ENCODE peak calls at places on chromosome 17, in five cellular contexts. One of them, this sample, is unnamed.

GRCh38 chr17:58319181-58320162 is 9.1 kb downstream of the TSPOAP1 start:
- DNase-seq in pancreas: no peak
- DNase-seq in fibroblast of lung: no peak
- DNase-seq in aorta: peak; percentile 51
- DNase-seq in HCT116: no peak
- DNase-seq in this sample: no peak

GRCh38 chr17:4199818-4200402 is 56.9 kb downstream of the CYB5D2 start:
- DNase-seq in pancreas: no peak
- DNase-seq in fibroblast of lung: peak; percentile 51
- DNase-seq in aorta: no peak
- DNase-seq in HCT116: peak; percentile 18
- DNase-seq in this sample: no peak

GRCh38 chr17:79930077-79930785 is 91.0 kb upstream of the CBX4 start:
- DNase-seq in pancreas: no peak
- DNase-seq in fibroblast of lung: no peak
- DNase-seq in aorta: no peak
- DNase-seq in HCT116: no peak
- DNase-seq in this sample: no peak

GRCh38 chr17:65043802-65044201 is 12.7 kb downstream of the GNA13 start:
- DNase-seq in pancreas: no peak
- DNase-seq in fibroblast of lung: no peak
- DNase-seq in aorta: no peak
- DNase-seq in HCT116: no peak
- DNase-seq in this sample: no peak

GRCh38 chr17:35875439-35876139 is 4.6 kb downstream of the CCL5 start:
- DNase-seq in pancreas: no peak
- DNase-seq in fibroblast of lung: no peak
- DNase-seq in aorta: no peak
- DNase-seq in HCT116: no peak
- DNase-seq in this sample: no peak

GRCh38 chr17:59853168-59853918 is 39.4 kb downstream of the TUBD1 start:
- DNase-seq in pancreas: peak; percentile 83
- DNase-seq in fibroblast of lung: peak; percentile 98
- DNase-seq in aorta: peak; percentile 72
- DNase-seq in HCT116: no peak
- DNase-seq in this sample: peak; percentile 80

GRCh38 chr17:42827472-42827871 is 3.4 kb upstream of the BECN1 start:
- DNase-seq in pancreas: no peak
- DNase-seq in fibroblast of lung: no peak
- DNase-seq in aorta: no peak
- DNase-seq in HCT116: no peak
- DNase-seq in this sample: no peak

GRCh38 chr17:78693346-78694083 is 88.6 kb downstream of the CYTH1 start:
- DNase-seq in pancreas: no peak
- DNase-seq in fibroblast of lung: no peak
- DNase-seq in aorta: no peak
- DNase-seq in HCT116: no peak
- DNase-seq in this sample: no peak

GRCh38 chr17:36793976-36794375 is 143.3 kb upstream of the LHX1 start:
- DNase-seq in pancreas: no peak
- DNase-seq in fibroblast of lung: no peak
- DNase-seq in aorta: no peak
- DNase-seq in HCT116: no peak
- DNase-seq in this sample: no peak

GRCh38 chr17:66715745-66716156 is 119.2 kb upstream of the CACNG5 start:
- DNase-seq in pancreas: no peak
- DNase-seq in fibroblast of lung: peak; percentile 73
- DNase-seq in aorta: no peak
- DNase-seq in HCT116: peak; percentile 64
- DNase-seq in this sample: peak; percentile 46

GRCh38 chr17:63523256-63523869 is at the start of gene KCNH6:
- DNase-seq in pancreas: no peak
- DNase-seq in fibroblast of lung: no peak
- DNase-seq in aorta: no peak
- DNase-seq in HCT116: no peak
- DNase-seq in this sample: no peak

GRCh38 chr17:19724501-19725420 is 8.4 kb upstream of the SLC47A2 start:
- DNase-seq in pancreas: peak; percentile 47
- DNase-seq in fibroblast of lung: no peak
- DNase-seq in aorta: peak; percentile 89
- DNase-seq in HCT116: no peak
- DNase-seq in this sample: peak; percentile 76

GRCh38 chr17:79020631-79021301 is 3.2 kb upstream of the C1QTNF1 start:
- DNase-seq in pancreas: no peak
- DNase-seq in fibroblast of lung: no peak
- DNase-seq in aorta: peak; percentile 8
- DNase-seq in HCT116: no peak
- DNase-seq in this sample: no peak

GRCh38 chr17:40498281-40499084 is 2.9 kb downstream of the TNS4 start:
- DNase-seq in pancreas: no peak
- DNase-seq in fibroblast of lung: no peak
- DNase-seq in aorta: no peak
- DNase-seq in HCT116: no peak
- DNase-seq in this sample: no peak
- H3K4me3 ChIP-seq in pancreas: no peak overlapping the region
- H3K4me3 ChIP-seq in fibroblast of lung: no peak overlapping the region
- H3K4me3 ChIP-seq in aorta: no peak overlapping the region
- H3K4me3 ChIP-seq in HCT116: no peak overlapping the region
- H3K4me3 ChIP-seq in this sample: no peak overlapping the region

GRCh38 chr17:81413497-81414135 is 18.4 kb downstream of the BAHCC1 start:
- DNase-seq in pancreas: no peak
- DNase-seq in fibroblast of lung: no peak
- DNase-seq in aorta: no peak
- DNase-seq in HCT116: no peak
- DNase-seq in this sample: no peak

GRCh38 chr17:81410852-81411251 is 15.6 kb downstream of the BAHCC1 start:
- DNase-seq in pancreas: no peak
- DNase-seq in fibroblast of lung: no peak
- DNase-seq in aorta: no peak
- DNase-seq in HCT116: no peak
- DNase-seq in this sample: no peak

GRCh38 chr17:81411305-81411704 is 16.0 kb downstream of the BAHCC1 start:
- DNase-seq in pancreas: no peak
- DNase-seq in fibroblast of lung: no peak
- DNase-seq in aorta: no peak
- DNase-seq in HCT116: no peak
- DNase-seq in this sample: no peak

GRCh38 chr17:81414751-81415516 is 19.7 kb downstream of the BAHCC1 start:
- DNase-seq in pancreas: no peak
- DNase-seq in fibroblast of lung: no peak
- DNase-seq in aorta: no peak
- DNase-seq in HCT116: no peak
- DNase-seq in this sample: no peak

GRCh38 chr17:81412490-81413093 is 17.3 kb downstream of the BAHCC1 start:
- DNase-seq in pancreas: no peak
- DNase-seq in fibroblast of lung: no peak
- DNase-seq in aorta: no peak
- DNase-seq in HCT116: no peak
- DNase-seq in this sample: no peak
- H3K27ac ChIP-seq in pancreas: no peak overlapping the region
- H3K27ac ChIP-seq in fibroblast of lung: no peak overlapping the region
- H3K27ac ChIP-seq in aorta: no peak overlapping the region
- H3K27ac ChIP-seq in HCT116: no peak overlapping the region
- H3K27ac ChIP-seq in this sample: no peak overlapping the region

GRCh38 chr17:49356320-49356719 is 5.7 kb downstream of the ZNF652 start:
- DNase-seq in pancreas: no peak
- DNase-seq in fibroblast of lung: no peak
- DNase-seq in aorta: no peak
- DNase-seq in HCT116: no peak
- DNase-seq in this sample: no peak

GRCh38 chr17:49360796-49361128 is 1.3 kb downstream of the ZNF652 start:
- DNase-seq in pancreas: no peak
- DNase-seq in fibroblast of lung: no peak
- DNase-seq in aorta: no peak
- DNase-seq in HCT116: no peak
- DNase-seq in this sample: no peak

GRCh38 chr17:49359990-49360795 is 1.9 kb downstream of the ZNF652 start:
- DNase-seq in pancreas: no peak
- DNase-seq in fibroblast of lung: no peak
- DNase-seq in aorta: no peak
- DNase-seq in HCT116: no peak
- DNase-seq in this sample: no peak

GRCh38 chr17:49357516-49357915 is 4.5 kb downstream of the ZNF652 start:
- DNase-seq in pancreas: no peak
- DNase-seq in fibroblast of lung: no peak
- DNase-seq in aorta: no peak
- DNase-seq in HCT116: no peak
- DNase-seq in this sample: no peak

GRCh38 chr17:49358638-49359247 is 3.3 kb downstream of the ZNF652 start:
- DNase-seq in pancreas: no peak
- DNase-seq in fibroblast of lung: no peak
- DNase-seq in aorta: no peak
- DNase-seq in HCT116: no peak
- DNase-seq in this sample: no peak
- H3K4me3 ChIP-seq in pancreas: no peak overlapping the region
- H3K4me3 ChIP-seq in fibroblast of lung: no peak overlapping the region
- H3K4me3 ChIP-seq in aorta: no peak overlapping the region
- H3K4me3 ChIP-seq in HCT116: no peak overlapping the region
- H3K4me3 ChIP-seq in this sample: no peak overlapping the region

DNA sequence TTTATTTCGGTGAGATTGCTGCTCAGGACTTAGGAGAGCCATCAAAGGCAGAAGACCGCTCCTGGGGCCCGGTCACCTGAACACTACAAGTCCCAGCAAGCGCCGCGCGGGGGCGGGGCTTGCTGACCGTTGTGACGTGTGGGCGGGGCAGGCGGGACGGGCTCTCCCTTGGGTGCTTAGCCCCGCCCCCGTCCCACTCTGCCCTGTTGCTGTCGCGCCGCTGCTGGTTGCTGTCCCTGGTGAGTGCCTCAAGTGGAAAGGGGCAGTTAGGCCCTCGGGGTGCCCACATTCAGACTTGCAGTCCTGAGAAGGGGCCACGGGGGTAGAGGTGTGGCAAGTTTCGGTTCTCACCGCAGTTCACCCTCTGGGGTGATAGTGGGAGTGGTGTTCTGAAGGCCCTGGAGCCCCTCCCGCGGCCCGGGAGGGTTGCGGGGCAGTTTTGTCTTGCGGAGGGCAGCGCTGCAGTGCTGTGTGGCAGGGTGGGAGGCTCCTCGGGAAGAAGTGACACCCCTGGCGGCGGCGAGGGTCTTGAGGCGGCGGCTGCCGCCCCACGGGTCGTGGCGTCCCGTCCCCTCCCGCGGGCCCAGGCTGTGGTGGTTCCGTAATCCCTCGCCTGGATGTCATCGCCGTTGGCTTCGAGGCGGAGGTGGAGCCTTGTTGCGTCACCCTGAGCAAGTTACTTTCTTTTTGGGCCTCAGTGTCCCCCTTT is at the start of gene CALCOCO2:
- DNase-seq in pancreas: peak; percentile 96
- DNase-seq in fibroblast of lung: peak; percentile 89
- DNase-seq in aorta: peak; percentile 97
- DNase-seq in HCT116: peak; percentile 94
- DNase-seq in this sample: peak; percentile 97
- H3K27ac ChIP-seq in pancreas: peak within 1 kb of the TSS; percentile 96
- H3K27ac ChIP-seq in fibroblast of lung: peak within 1 kb of the TSS; percentile 90
- H3K27ac ChIP-seq in aorta: peak within 1 kb of the TSS; percentile 15
- H3K27ac ChIP-seq in HCT116: peak within 1 kb of the TSS; percentile 66
- H3K27ac ChIP-seq in this sample: peak within 1 kb of the TSS; percentile 97

GRCh38 chr17:76677406-76677805 is 33.4 kb downstream of the MXRA7 start:
- DNase-seq in pancreas: no peak
- DNase-seq in fibroblast of lung: no peak
- DNase-seq in aorta: peak; percentile 59
- DNase-seq in HCT116: no peak
- DNase-seq in this sample: no peak
- H3K4me3 ChIP-seq in pancreas: no peak overlapping the region
- H3K4me3 ChIP-seq in fibroblast of lung: no peak overlapping the region
- H3K4me3 ChIP-seq in aorta: no peak overlapping the region
- H3K4me3 ChIP-seq in HCT116: no peak overlapping the region
- H3K4me3 ChIP-seq in this sample: no peak overlapping the region

DNA sequence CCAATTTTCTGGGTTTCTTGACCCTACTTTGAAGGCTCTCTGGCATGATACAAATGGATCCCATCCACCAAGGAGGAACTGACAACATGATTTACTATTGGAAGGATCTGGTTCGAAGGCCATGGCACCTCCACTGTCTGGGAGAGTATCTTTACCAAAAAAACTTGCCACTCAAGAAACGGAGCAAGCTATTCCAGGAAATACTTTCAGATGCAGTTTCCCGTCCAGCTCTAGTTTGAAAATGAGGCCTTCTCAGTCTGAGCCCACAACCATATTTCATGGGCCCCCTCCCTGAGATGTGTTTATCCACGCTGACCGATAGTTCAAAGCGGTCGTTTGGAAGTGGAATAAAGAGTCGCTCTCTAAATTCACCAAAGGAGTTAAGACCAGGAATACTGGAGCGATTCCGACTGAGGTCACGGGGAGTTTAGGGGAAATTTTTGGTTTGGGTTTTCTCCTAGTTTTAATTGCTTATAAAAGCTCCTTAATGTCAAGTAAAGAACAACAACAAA is 76.8 kb downstream of the MRM3 start:
- DNase-seq in pancreas: no peak
- DNase-seq in fibroblast of lung: no peak
- DNase-seq in aorta: no peak
- DNase-seq in HCT116: no peak
- DNase-seq in this sample: no peak
- H3K27ac ChIP-seq in pancreas: peak overlapping the region; percentile 47
- H3K27ac ChIP-seq in fibroblast of lung: peak overlapping the region; percentile 72
- H3K27ac ChIP-seq in aorta: no peak overlapping the region
- H3K27ac ChIP-seq in HCT116: no peak overlapping the region
- H3K27ac ChIP-seq in this sample: peak overlapping the region; percentile 62